ENCODE peak calls at places on chromosomes 2 and 18, in six cellular contexts. One of them, this sample, is unnamed.

GRCh38 chr18:54284535-54284934 is 15.2 kb downstream of the POLI start:
- DNase-seq in fibroblast of the aortic adventitia: no peak
- DNase-seq in epithelial cell of esophagus: no peak
- DNase-seq in psoas muscle: no peak
- DNase-seq in chondrocyte: no peak
- DNase-seq in K562: no peak
- DNase-seq in this sample: no peak

GRCh38 chr2:215794829-215795546 is 218.4 kb downstream of the MREG start:
- DNase-seq in chondrocyte: no peak
- DNase-seq in fibroblast of the aortic adventitia: no peak
- DNase-seq in epithelial cell of esophagus: no peak
- DNase-seq in K562: no peak
- DNase-seq in psoas muscle: no peak
- DNase-seq in this sample: no peak

GRCh38 chr18:71450258-71450657 is 1093.9 kb downstream of the CBLN2 start:
- DNase-seq in psoas muscle: no peak
- DNase-seq in chondrocyte: no peak
- DNase-seq in K562: no peak
- DNase-seq in epithelial cell of esophagus: no peak
- DNase-seq in fibroblast of the aortic adventitia: no peak
- DNase-seq in this sample: no peak

GRCh38 chr2:11129598-11130449 is 25.4 kb upstream of the SLC66A3 start:
- DNase-seq in chondrocyte: no peak
- DNase-seq in fibroblast of the aortic adventitia: no peak
- DNase-seq in psoas muscle: no peak
- DNase-seq in epithelial cell of esophagus: peak
- DNase-seq in K562: peak
- DNase-seq in this sample: no peak

GRCh38 chr18:13584826-13585225 is 141.5 kb downstream of the FAM210A start:
- DNase-seq in epithelial cell of esophagus: no peak
- DNase-seq in chondrocyte: no peak
- DNase-seq in psoas muscle: no peak
- DNase-seq in K562: no peak
- DNase-seq in fibroblast of the aortic adventitia: no peak
- DNase-seq in this sample: no peak

GRCh38 chr2:37276291-37276690 is 44.8 kb downstream of the NDUFAF7 start:
- DNase-seq in fibroblast of the aortic adventitia: no peak
- DNase-seq in K562: no peak
- DNase-seq in epithelial cell of esophagus: no peak
- DNase-seq in psoas muscle: no peak
- DNase-seq in chondrocyte: no peak
- DNase-seq in this sample: no peak

GRCh38 chr18:56431551-56431950 is 206.8 kb downstream of the TXNL1 start:
- DNase-seq in psoas muscle: no peak
- DNase-seq in epithelial cell of esophagus: peak
- DNase-seq in chondrocyte: no peak
- DNase-seq in fibroblast of the aortic adventitia: no peak
- DNase-seq in K562: no peak
- DNase-seq in this sample: no peak

GRCh38 chr2:129483366-129483765 is 496.1 kb upstream of the RAB6C start:
- DNase-seq in psoas muscle: no peak
- DNase-seq in K562: no peak
- DNase-seq in chondrocyte: no peak
- DNase-seq in epithelial cell of esophagus: no peak
- DNase-seq in fibroblast of the aortic adventitia: no peak
- DNase-seq in this sample: no peak

GRCh38 chr2:159030674-159031380 is 62.4 kb downstream of the TANC1 start:
- DNase-seq in chondrocyte: no peak
- DNase-seq in psoas muscle: peak
- DNase-seq in fibroblast of the aortic adventitia: peak
- DNase-seq in epithelial cell of esophagus: peak
- DNase-seq in K562: peak
- DNase-seq in this sample: peak

GRCh38 chr18:27583466-27583865 is 398.4 kb upstream of the CHST9 start:
- DNase-seq in psoas muscle: no peak
- DNase-seq in K562: no peak
- DNase-seq in epithelial cell of esophagus: no peak
- DNase-seq in fibroblast of the aortic adventitia: no peak
- DNase-seq in chondrocyte: no peak
- DNase-seq in this sample: no peak

GRCh38 chr2:29606105-29606871 is 315.1 kb downstream of the ALK start:
- DNase-seq in psoas muscle: no peak
- DNase-seq in epithelial cell of esophagus: peak
- DNase-seq in K562: no peak
- DNase-seq in fibroblast of the aortic adventitia: peak
- DNase-seq in chondrocyte: no peak
- DNase-seq in this sample: peak

GRCh38 chr2:54377901-54378493 is 78.1 kb upstream of the SPTBN1 start:
- DNase-seq in fibroblast of the aortic adventitia: no peak
- DNase-seq in K562: no peak
- DNase-seq in chondrocyte: no peak
- DNase-seq in epithelial cell of esophagus: no peak
- DNase-seq in psoas muscle: no peak
- DNase-seq in this sample: no peak

GRCh38 chr18:25675123-25675850 is 323.3 kb upstream of the ZNF521 start:
- DNase-seq in psoas muscle: no peak
- DNase-seq in fibroblast of the aortic adventitia: no peak
- DNase-seq in K562: no peak
- DNase-seq in epithelial cell of esophagus: no peak
- DNase-seq in chondrocyte: no peak
- DNase-seq in this sample: no peak

GRCh38 chr2:102581911-102582310 is 37.4 kb upstream of the SLC9A2 start:
- DNase-seq in fibroblast of the aortic adventitia: no peak
- DNase-seq in chondrocyte: no peak
- DNase-seq in psoas muscle: no peak
- DNase-seq in K562: no peak
- DNase-seq in epithelial cell of esophagus: peak
- DNase-seq in this sample: no peak

GRCh38 chr2:69567909-69568300 is 75.6 kb downstream of the AAK1 start:
- DNase-seq in epithelial cell of esophagus: no peak
- DNase-seq in psoas muscle: no peak
- DNase-seq in chondrocyte: no peak
- DNase-seq in fibroblast of the aortic adventitia: no peak
- DNase-seq in K562: no peak
- DNase-seq in this sample: no peak

GRCh38 chr2:30705056-30705455 is 102.2 kb downstream of the CAPN13 start:
- DNase-seq in psoas muscle: no peak
- DNase-seq in epithelial cell of esophagus: no peak
- DNase-seq in fibroblast of the aortic adventitia: no peak
- DNase-seq in K562: no peak
- DNase-seq in chondrocyte: no peak
- DNase-seq in this sample: no peak

GRCh38 chr18:22167091-22167470 is 2.3 kb upstream of the GATA6 start:
- DNase-seq in K562: no peak
- DNase-seq in epithelial cell of esophagus: no peak
- DNase-seq in chondrocyte: no peak
- DNase-seq in psoas muscle: no peak
- DNase-seq in fibroblast of the aortic adventitia: no peak
- DNase-seq in this sample: no peak

GRCh38 chr18:22167471-22168151 is 1.8 kb upstream of the GATA6 start:
- DNase-seq in chondrocyte: no peak
- DNase-seq in epithelial cell of esophagus: peak
- DNase-seq in psoas muscle: no peak
- DNase-seq in K562: no peak
- DNase-seq in fibroblast of the aortic adventitia: peak
- DNase-seq in this sample: no peak

GRCh38 chr18:22169011-22169888 is at the start of gene GATA6:
- DNase-seq in chondrocyte: no peak
- DNase-seq in epithelial cell of esophagus: peak
- DNase-seq in psoas muscle: peak
- DNase-seq in fibroblast of the aortic adventitia: peak
- DNase-seq in K562: peak
- DNase-seq in this sample: peak

GRCh38 chr18:22169889-22170420 is 566 bp downstream of the GATA6 start:
- DNase-seq in psoas muscle: peak
- DNase-seq in K562: no peak
- DNase-seq in fibroblast of the aortic adventitia: peak
- DNase-seq in chondrocyte: no peak
- DNase-seq in epithelial cell of esophagus: no peak
- DNase-seq in this sample: no peak

GRCh38 chr18:22168360-22168921 is 948 bp upstream of the GATA6 start:
- DNase-seq in K562: peak
- DNase-seq in epithelial cell of esophagus: peak
- DNase-seq in psoas muscle: no peak
- DNase-seq in chondrocyte: no peak
- DNase-seq in fibroblast of the aortic adventitia: peak
- DNase-seq in this sample: no peak
- TF ChIP-seq CTCF in K562: peak
- TF ChIP-seq CTCF in epithelial cell of esophagus: peak
- TF ChIP-seq CTCF in psoas muscle: no peak
- TF ChIP-seq CTCF in chondrocyte: no peak
- TF ChIP-seq CTCF in fibroblast of the aortic adventitia: peak
- TF ChIP-seq CTCF in this sample: no peak

DNA sequence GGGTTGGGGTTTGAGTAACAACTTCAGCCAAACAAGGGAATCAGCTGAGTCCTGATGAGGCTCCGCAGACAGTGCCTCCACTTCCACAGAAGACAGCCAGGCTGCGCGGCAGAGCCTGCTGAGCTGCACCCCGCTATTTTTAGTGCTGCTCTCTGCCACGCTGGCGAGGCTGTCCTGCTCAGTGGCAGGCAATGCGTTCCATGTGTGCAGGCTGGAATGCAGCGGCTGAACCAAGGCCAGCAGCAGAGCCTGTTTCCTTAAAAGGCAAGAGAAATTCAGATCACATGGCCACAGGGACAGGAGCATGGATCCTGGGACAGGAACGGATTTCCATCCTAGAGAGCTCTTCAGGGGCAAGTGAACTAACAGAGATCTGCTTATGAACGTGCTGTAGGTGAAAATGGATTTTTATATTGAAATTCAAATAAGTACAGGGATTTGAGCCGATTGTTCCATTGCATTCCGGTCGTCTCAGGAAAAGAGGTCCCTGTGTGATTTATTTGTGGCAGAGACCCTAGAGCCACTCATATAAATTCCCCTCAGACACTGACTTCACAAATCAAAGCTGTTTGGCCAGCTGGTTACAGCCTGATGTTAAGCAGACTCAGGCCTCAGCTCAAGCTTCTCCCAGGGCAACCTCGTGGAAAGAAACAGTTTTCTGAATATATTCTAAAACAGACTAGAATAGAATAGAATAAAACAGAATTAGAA is 98.6 kb downstream of the COL6A3 start:
- DNase-seq in epithelial cell of esophagus: peak
- DNase-seq in chondrocyte: peak
- DNase-seq in fibroblast of the aortic adventitia: peak
- DNase-seq in K562: no peak
- DNase-seq in psoas muscle: peak
- DNase-seq in this sample: peak
- TF ChIP-seq CTCF in epithelial cell of esophagus: no peak
- TF ChIP-seq CTCF in chondrocyte: peak
- TF ChIP-seq CTCF in fibroblast of the aortic adventitia: peak
- TF ChIP-seq CTCF in K562: no peak
- TF ChIP-seq CTCF in psoas muscle: peak
- TF ChIP-seq CTCF in this sample: peak

GRCh38 chr2:150909090-150909489 is 352.6 kb downstream of the RBM43 start:
- DNase-seq in psoas muscle: no peak
- DNase-seq in chondrocyte: no peak
- DNase-seq in fibroblast of the aortic adventitia: no peak
- DNase-seq in K562: no peak
- DNase-seq in epithelial cell of esophagus: peak
- DNase-seq in this sample: no peak

GRCh38 chr2:150911766-150912280 is 349.8 kb downstream of the RBM43 start:
- DNase-seq in K562: no peak
- DNase-seq in epithelial cell of esophagus: peak
- DNase-seq in fibroblast of the aortic adventitia: peak
- DNase-seq in chondrocyte: no peak
- DNase-seq in psoas muscle: peak
- DNase-seq in this sample: peak

GRCh38 chr2:150907466-150907865 is 354.2 kb downstream of the RBM43 start:
- DNase-seq in epithelial cell of esophagus: no peak
- DNase-seq in psoas muscle: no peak
- DNase-seq in K562: no peak
- DNase-seq in chondrocyte: no peak
- DNase-seq in fibroblast of the aortic adventitia: no peak
- DNase-seq in this sample: no peak

GRCh38 chr2:150909613-150910012 is 352.1 kb downstream of the RBM43 start:
- DNase-seq in K562: no peak
- DNase-seq in chondrocyte: no peak
- DNase-seq in psoas muscle: no peak
- DNase-seq in epithelial cell of esophagus: no peak
- DNase-seq in fibroblast of the aortic adventitia: no peak
- DNase-seq in this sample: no peak
- TF ChIP-seq CTCF in K562: no peak
- TF ChIP-seq CTCF in chondrocyte: peak
- TF ChIP-seq CTCF in psoas muscle: no peak
- TF ChIP-seq CTCF in epithelial cell of esophagus: peak
- TF ChIP-seq CTCF in fibroblast of the aortic adventitia: peak
- TF ChIP-seq CTCF in this sample: peak

DNA sequence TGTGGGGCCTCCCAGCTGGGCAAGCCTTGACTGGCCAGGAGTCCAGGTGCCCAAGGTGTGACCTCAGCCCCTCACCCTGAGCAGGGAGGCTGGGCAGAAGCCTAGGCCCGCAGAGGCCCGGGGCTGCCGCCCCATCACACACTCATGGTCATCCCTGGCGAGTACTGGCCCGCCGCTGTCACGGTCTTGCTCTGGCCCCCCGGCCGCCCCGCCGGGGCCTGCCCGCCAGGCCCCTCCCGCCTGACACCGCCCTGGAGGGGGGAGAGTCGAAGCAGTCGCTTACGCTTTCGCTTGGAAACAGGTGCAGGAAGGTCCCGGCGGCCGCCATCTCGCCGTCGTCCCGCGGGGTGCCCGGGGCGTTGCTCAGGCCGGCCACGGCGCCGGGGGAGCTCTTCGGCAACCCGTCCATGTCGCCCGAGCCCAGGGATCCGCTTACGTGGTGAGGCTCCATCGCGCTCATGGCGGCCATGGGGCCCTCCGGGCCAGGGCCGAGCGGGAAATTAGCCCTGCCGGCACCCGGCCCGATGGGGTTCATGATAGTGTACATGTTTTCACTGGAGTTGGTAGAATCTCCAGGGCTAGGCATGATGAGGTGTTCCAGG is 26.6 kb upstream of the ANKRD62 start:
- DNase-seq in fibroblast of the aortic adventitia: no peak
- DNase-seq in K562: no peak
- DNase-seq in psoas muscle: no peak
- DNase-seq in chondrocyte: no peak
- DNase-seq in epithelial cell of esophagus: no peak
- DNase-seq in this sample: no peak
- TF ChIP-seq CTCF in fibroblast of the aortic adventitia: no peak
- TF ChIP-seq CTCF in K562: no peak
- TF ChIP-seq CTCF in psoas muscle: no peak
- TF ChIP-seq CTCF in chondrocyte: no peak
- TF ChIP-seq CTCF in epithelial cell of esophagus: no peak
- TF ChIP-seq CTCF in this sample: no peak

DNA sequence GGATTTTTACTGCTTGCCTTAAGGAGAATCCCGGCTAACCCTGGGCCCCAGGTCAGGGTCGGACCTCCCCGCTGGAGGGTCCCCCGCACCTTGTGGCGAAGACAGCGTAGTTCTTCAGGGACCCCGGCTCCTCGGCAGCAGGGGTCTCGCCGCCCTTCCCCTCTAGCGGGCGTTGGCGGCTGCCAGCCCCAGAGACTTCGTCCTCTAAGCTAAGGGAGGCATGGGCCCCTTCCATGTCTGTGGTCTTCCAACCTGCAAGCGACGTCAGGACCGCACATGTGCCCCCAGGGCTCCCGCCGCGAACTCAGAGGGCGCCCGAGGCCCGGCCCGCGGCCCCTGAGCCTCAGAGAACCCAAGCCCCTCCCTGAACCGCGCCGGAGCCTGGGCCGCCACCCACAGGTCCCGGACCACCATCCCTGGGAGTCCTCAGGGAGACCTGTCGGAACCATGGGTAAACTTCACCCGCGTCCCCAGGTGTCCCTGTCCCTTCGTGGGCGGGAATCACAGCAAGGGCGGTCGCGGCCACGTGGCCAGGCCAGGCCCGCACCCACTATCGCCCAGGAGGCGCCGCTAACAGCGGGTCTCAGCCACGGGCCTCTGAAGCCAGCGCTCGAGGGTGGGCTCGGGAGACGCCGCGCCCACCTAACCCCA is 562 bp downstream of the ANKMY1 start:
- DNase-seq in psoas muscle: peak
- DNase-seq in fibroblast of the aortic adventitia: no peak
- DNase-seq in chondrocyte: peak
- DNase-seq in K562: no peak
- DNase-seq in epithelial cell of esophagus: no peak
- DNase-seq in this sample: no peak
- TF ChIP-seq CTCF in psoas muscle: no peak
- TF ChIP-seq CTCF in fibroblast of the aortic adventitia: no peak
- TF ChIP-seq CTCF in chondrocyte: no peak
- TF ChIP-seq CTCF in K562: no peak
- TF ChIP-seq CTCF in epithelial cell of esophagus: no peak
- TF ChIP-seq CTCF in this sample: no peak